ENCODE peak calls at places on chromosomes 12 and 14, in six cellular contexts. A is suprapubic skin, C is transverse colon, P is sigmoid colon, Z is prostate gland, T is K562. B is an unnamed sample.

GRCh38 chr12:54394281-54394719 is 9.8 kb upstream of the ZNF385A start:
- DNase-seq in Z (peak), P (no peak), A (no peak), C (peak), T (peak), B (no peak)

GRCh38 chr12:24743891-24744793 is 204.8 kb downstream of the BCAT1 start:
- DNase-seq in A (no peak), P (no peak), Z (no peak), T (peak), C (no peak), B (no peak)

GRCh38 chr12:50597200-50598195 is 92.7 kb downstream of the DIP2B start:
- DNase-seq in P (no peak), C (no peak), T (peak), Z (no peak), A (no peak), B (no peak)

GRCh38 chr12:67086116-67086515 is 183.0 kb upstream of the CAND1 start:
- DNase-seq in Z (no peak), C (no peak), P (no peak), A (no peak), T (no peak), B (no peak)

GRCh38 chr12:130156652-130157275 is 5.5 kb upstream of the FZD10 start:
- DNase-seq in Z (no peak), A (peak), P (no peak), T (no peak), C (no peak), B (no peak)

GRCh38 chr14:39145266-39145966 is 24.7 kb downstream of the TRAPPC6B start:
- DNase-seq in A (no peak), C (no peak), T (peak), P (no peak), Z (no peak), B (no peak)

GRCh38 chr14:37545174-37545573 is 49.9 kb downstream of the FOXA1 start:
- DNase-seq in Z (no peak), P (no peak), A (no peak), T (no peak), C (no peak), B (no peak)

GRCh38 chr12:62817556-62818271 is 117.2 kb downstream of the PPM1H start:
- DNase-seq in Z (no peak), P (no peak), T (peak), C (no peak), A (no peak), B (no peak)

GRCh38 chr12:106981781-106982180 is 5.2 kb downstream of the MTERF2 start:
- DNase-seq in A (no peak), Z (no peak), P (no peak), C (no peak), T (no peak), B (no peak)

GRCh38 chr14:103126873-103127304 is 3.6 kb downstream of the TNFAIP2 start:
- DNase-seq in A (no peak), P (peak), C (peak), Z (peak), T (no peak), B (no peak)

GRCh38 chr12:59717436-59717835 is 121.6 kb downstream of the SLC16A7 start:
- DNase-seq in Z (no peak), T (no peak), C (no peak), A (no peak), P (no peak), B (no peak)

GRCh38 chr12:63985945-63986344 is 141.4 kb downstream of the SRGAP1 start:
- DNase-seq in C (no peak), T (no peak), Z (no peak), P (no peak), A (no peak), B (no peak)

GRCh38 chr12:22287776-22288621 is 46.5 kb downstream of the ST8SIA1 start:
- DNase-seq in P (no peak), A (no peak), T (no peak), C (no peak), Z (no peak), B (no peak)

GRCh38 chr12:25840678-25841077 is 117.8 kb upstream of the RASSF8 start:
- DNase-seq in C (no peak), A (no peak), Z (no peak), T (no peak), P (no peak), B (no peak)

GRCh38 chr14:89158701-89159100 is 258.3 kb downstream of the FOXN3 start:
- DNase-seq in C (no peak), A (no peak), P (no peak), T (peak), Z (no peak), B (no peak)

GRCh38 chr12:87368259-87368658 is 660.9 kb downstream of the C12orf50 start:
- DNase-seq in A (no peak), T (no peak), P (no peak), Z (no peak), C (no peak), B (no peak)

DNA sequence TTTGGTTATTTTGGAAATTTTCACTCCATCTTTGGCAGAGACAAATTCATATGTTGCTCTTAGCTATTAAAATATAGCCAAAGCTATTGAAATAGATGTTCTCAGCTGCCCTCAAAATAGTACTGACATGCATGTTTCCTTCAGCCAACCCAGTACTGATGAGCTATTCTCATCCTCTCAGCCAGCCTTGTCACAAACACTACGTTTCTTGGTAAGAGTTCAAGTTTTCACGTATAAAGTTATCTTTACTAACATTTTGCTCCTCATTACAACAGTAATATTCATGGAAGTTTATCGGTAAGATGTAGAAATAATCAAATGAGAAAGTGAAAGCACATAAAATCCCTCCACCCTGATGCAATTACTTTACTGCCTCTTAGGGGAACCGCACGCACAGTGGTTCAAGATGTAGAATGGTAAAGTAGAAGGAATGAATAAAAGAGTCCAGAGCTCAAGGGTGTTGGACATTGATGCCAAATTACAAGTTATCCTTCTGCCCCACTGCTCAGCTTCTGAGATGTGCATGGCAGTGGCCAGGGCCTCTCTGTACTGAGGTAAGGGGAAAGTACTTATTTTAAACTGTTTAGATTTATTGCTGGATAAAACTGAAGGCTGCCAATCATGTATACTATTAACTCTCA is 20.7 kb downstream of the GCH1 start:
- DNase-seq in C (no peak), T (no peak), A (no peak), P (no peak), Z (no peak), B (no peak)
- H3K4me3 ChIP-seq in C (peak), T (peak), A (peak), P (peak), Z (peak), B (peak)

GRCh38 chr12:9721394-9722092 is 11.4 kb downstream of the CLECL1 start:
- DNase-seq in P (no peak), C (no peak), Z (no peak), A (no peak), T (no peak), B (no peak)

GRCh38 chr12:9718968-9719367 is 13.9 kb downstream of the CLECL1 start:
- DNase-seq in T (no peak), C (no peak), A (no peak), Z (no peak), P (no peak), B (no peak)

GRCh38 chr12:9724023-9724422 is 8.9 kb downstream of the CLECL1 start:
- DNase-seq in C (no peak), P (no peak), T (no peak), Z (no peak), A (no peak), B (no peak)

GRCh38 chr12:9717070-9717925 is 15.6 kb downstream of the CLECL1 start:
- DNase-seq in T (no peak), C (no peak), P (no peak), A (no peak), Z (no peak), B (no peak)

DNA sequence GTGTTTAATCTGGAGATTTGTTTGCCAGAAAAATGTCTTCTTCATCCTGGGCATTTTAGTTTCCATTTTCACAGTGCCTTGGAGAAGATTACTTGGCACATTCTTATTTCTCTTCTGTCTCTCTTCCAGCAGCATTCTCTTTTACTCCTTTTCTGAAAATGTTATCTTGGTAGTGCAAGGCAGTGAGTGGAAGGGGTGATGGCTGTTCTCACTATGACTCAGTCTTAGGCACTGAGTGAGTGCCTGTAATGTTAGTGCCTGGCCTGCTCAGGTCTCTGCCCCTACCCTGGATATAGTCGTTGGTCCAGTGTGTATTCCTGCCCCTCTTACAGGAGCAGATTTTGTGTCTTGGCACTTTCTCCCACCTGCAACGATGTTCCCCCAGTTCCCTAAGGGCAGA is 13.1 kb downstream of the CLECL1 start:
- DNase-seq in C (no peak), A (no peak), T (no peak), Z (no peak), P (no peak), B (no peak)
- TF ChIP-seq POLR2AphosphoS5 in C (no peak), A (no peak), T (no peak), Z (no peak), P (no peak), B (no peak)

GRCh38 chr14:52551696-52552062 is 626 bp downstream of the TXNDC16 start:
- DNase-seq in A (no peak), P (no peak), C (no peak), T (peak), Z (peak), B (no peak)

GRCh38 chr14:52553002-52553670 is 500 bp downstream of the GPR137C start:
- DNase-seq in C (peak), P (peak), Z (peak), A (peak), T (peak), B (no peak)

GRCh38 chr14:52551205-52551604 is 1.1 kb downstream of the TXNDC16 start:
- DNase-seq in P (no peak), C (no peak), A (no peak), Z (no peak), T (no peak), B (no peak)

GRCh38 chr14:52552063-52552988 is at the start of the genes GPR137C and TXNDC16:
- DNase-seq in T (peak), C (peak), A (peak), Z (peak), P (peak), B (peak)

GRCh38 chr14:52550661-52551060 is 1.6 kb downstream of the TXNDC16 start:
- DNase-seq in P (no peak), Z (no peak), A (no peak), C (no peak), T (no peak), B (no peak)
- H3K4me3 ChIP-seq in P (no peak), Z (peak), A (peak), C (no peak), T (peak), B (no peak)

DNA sequence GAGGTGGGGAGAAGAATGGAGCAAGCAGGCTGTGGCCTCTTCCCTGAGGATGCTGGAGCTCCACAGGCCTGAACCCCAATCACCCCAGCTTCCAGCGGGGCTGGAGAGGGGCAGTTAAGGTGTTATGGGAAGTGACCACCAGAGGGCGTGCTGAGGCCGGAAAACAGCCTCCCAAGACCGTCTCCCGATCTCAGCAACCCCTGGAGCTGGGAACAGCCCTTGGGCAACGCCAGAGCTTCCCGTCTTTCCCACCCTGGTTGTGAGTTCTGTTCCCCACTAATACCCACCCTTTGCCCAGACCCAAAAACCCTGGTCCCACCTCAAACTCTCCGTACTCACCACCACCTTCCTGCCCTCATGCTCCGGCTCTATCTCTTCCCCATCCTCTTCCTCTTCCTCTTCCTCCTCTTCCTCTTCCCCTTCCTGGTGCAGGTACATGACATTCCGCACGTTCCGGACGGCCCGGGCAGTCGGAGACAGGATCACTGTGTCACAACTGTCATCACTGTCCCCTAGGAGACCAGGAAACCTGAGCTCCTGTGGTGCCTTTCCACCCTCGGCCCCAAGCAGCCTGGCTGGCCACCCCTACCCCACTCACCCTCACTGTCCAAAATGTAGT is 13.1 kb downstream of the SPRYD3 start:
- DNase-seq in A (peak), Z (no peak), T (peak), P (peak), C (peak), B (no peak)
- TF ChIP-seq POLR2AphosphoS5 in A (no peak), Z (peak), T (no peak), P (peak), C (peak), B (peak)

GRCh38 chr12:27467641-27468040 is 21.1 kb downstream of the SMCO2 start:
- DNase-seq in T (no peak), Z (no peak), C (no peak), P (no peak), A (no peak), B (no peak)

GRCh38 chr12:27462851-27463250 is 16.3 kb downstream of the SMCO2 start:
- DNase-seq in A (no peak), C (no peak), P (peak), T (no peak), Z (no peak), B (no peak)

GRCh38 chr12:27460471-27460978 is 14.0 kb downstream of the SMCO2 start:
- DNase-seq in T (no peak), P (no peak), C (peak), A (no peak), Z (no peak), B (no peak)

GRCh38 chr12:27463826-27464554 is 17.5 kb downstream of the SMCO2 start:
- DNase-seq in T (no peak), A (no peak), P (peak), C (no peak), Z (no peak), B (no peak)

DNA sequence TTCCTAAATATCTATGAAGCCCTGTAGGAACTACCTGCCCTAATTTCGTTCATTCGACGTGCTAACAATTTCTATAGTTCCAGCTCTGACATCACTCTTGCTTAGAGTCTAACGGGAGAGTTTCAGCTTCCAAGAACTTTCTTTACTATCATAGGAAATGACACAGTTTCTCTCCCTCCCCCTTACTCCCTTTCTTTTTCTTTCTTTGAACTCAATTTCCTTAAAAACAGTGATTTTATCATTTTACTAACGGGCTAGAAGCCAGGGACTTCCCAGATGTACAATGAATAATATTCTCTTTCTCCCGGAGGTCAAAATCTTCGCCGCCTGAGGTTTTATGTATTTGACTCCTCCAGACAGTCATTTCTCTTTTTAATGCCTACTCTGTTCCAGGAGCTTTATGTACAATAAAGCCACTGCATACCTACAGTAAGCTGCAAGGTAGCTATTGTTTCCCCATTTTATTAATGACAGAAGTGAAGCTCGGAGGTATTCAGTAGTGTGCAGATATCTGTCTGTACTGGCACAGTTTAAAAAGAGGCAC is 15.7 kb downstream of the SMCO2 start:
- DNase-seq in A (no peak), C (no peak), Z (no peak), T (no peak), P (no peak), B (no peak)
- H3K4me3 ChIP-seq in A (no peak), C (no peak), Z (no peak), T (no peak), P (no peak), B (no peak)

GRCh38 chr12:97464241-97465011 is 1.8 kb downstream of the RMST start:
- DNase-seq in C (no peak), A (no peak), T (no peak), P (no peak), Z (no peak), B (no peak)

DNA sequence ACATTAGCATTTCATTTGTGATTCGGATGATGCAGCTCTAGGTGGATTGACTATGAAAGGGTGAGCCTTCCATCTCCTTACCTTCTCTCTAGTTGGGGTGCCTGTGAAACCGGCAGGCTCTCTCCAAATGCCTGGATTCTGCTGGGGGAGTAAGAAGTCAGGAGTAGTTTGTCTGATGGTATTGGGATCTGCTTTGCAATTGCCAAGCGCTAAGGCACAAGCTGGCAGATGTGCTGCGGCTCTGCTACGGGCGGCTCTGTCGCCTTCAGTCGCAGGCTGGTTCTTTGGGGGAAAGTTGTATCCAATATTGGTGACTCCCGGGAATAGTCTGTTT is 2.4 kb downstream of the RMST start:
- DNase-seq in Z (no peak), P (no peak), C (no peak), A (no peak), T (no peak), B (no peak)
- TF ChIP-seq POLR2AphosphoS5 in Z (no peak), P (no peak), C (no peak), A (no peak), T (no peak), B (no peak)

GRCh38 chr14:104972301-104973211 is 5.6 kb downstream of the AHNAK2 start:
- DNase-seq in P (peak), C (peak), Z (peak), A (peak), T (no peak), B (peak)

GRCh38 chr14:104974665-104975390 is 3.3 kb downstream of the AHNAK2 start:
- DNase-seq in Z (no peak), C (no peak), P (peak), A (peak), T (no peak), B (no peak)

GRCh38 chr14:104971447-104972240 is 6.5 kb downstream of the AHNAK2 start:
- DNase-seq in C (no peak), T (no peak), A (no peak), Z (no peak), P (no peak), B (no peak)

GRCh38 chr14:104974146-104974541 is 4.0 kb downstream of the AHNAK2 start:
- DNase-seq in T (no peak), P (no peak), A (no peak), Z (no peak), C (no peak), B (no peak)

DNA sequence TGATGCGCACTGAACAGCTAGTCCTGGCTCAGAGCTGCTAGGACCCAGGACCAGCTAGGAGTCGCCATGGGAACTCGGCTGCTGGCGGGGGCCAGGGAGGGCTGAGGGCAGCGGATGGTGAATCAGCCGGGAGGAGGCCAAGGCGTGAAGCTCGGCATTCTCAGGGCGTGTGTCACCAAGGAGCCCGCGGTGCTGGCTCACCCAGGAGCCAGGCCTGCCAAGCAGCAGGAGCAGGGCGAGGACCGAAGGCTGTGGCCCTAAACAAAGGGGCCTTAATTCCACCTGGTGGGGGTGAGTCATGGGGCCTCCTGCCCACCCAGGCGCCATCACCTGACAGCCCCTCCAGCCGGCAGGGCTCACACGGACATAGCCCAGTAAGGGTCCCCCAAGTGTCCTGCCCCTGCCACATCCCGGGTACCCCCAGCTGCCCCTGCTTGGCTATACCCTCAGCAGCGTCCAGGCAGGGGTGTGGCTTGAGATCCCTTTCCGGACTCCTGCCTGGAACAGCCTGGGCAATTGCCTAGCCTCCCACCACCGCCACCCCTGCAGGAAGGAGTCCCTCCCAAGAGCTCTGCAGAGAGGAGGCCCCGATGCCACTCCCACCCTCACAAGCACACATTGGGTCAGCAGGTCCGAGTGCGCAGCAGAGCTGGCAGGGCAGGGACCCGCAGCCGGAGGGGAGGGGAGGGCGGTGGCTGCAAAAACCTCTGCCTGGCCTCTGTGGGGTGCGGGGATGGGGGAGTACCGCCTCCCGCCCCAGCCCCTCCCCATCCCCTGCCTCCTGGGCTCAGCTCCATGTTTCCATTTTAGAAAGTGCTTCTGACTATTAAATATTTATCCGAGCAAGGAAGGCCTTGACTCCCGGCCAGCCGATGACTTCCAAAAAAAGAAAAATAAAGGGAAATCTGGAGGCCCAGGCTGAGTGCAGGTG is 4.7 kb downstream of the AHNAK2 start:
- DNase-seq in C (peak), T (no peak), A (peak), Z (peak), P (peak), B (peak)
- H3K4me3 ChIP-seq in C (no peak), T (no peak), A (peak), Z (no peak), P (peak), B (peak)

DNA sequence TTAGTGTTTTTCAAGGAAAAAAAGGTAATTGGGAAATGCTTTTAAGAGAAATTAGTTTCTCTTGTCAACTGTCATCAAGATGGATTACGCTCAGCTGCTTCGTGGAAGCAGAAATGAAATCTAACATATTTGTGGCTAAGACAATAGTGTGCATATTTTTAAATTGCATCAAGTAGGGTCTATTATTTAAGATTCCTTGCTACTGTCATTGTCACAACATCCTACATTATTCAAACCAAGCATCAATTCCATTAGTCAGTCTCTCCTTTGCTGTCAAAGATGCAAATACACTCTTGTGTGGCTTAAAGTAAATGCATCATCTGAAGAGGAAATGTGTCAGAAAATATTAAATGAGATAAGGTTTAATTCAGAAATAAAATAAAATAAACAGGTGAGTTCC is 1277.6 kb upstream of the SEL1L start:
- DNase-seq in C (no peak), Z (no peak), A (no peak), P (no peak), T (no peak), B (no peak)
- TF ChIP-seq POLR2AphosphoS5 in C (no peak), Z (no peak), A (no peak), P (no peak), T (no peak), B (no peak)